ENCODE peak calls at places on chromosomes 11 and 22, in eight cellular contexts. One of them, this sample, is unnamed.

GRCh38 chr22:50531546-50532352 is 1.9 kb upstream of the TYMP start:
- DNase-seq in neural crest cell: peak
- DNase-seq in activated gamma-delta T cell treated with anti-CD3 and anti-CD28 coated beads, Interleukin-2, amount 50 U/mL, for 16 hours: no peak
- DNase-seq in sciatic nerve: peak
- DNase-seq in stimulated activated CD4-positive, alpha-beta T cell treated with anti-CD3 and anti-CD28 coated beads, Interleukin-4, amount 100 ng/mL, for 24 hours: peak
- DNase-seq in T-cell: no peak
- DNase-seq in activated CD8-positive, alpha-beta memory T cell treated with anti-CD3 and anti-CD28 coated beads for 4 hours: no peak
- DNase-seq in neural progenitor cell: peak
- DNase-seq in this sample: no peak

GRCh38 chr11:11039249-11039965 is 181.6 kb upstream of the ZBED5 start:
- DNase-seq in neural crest cell: no peak
- DNase-seq in activated gamma-delta T cell treated with anti-CD3 and anti-CD28 coated beads, Interleukin-2, amount 50 U/mL, for 16 hours: no peak
- DNase-seq in sciatic nerve: no peak
- DNase-seq in stimulated activated CD4-positive, alpha-beta T cell treated with anti-CD3 and anti-CD28 coated beads, Interleukin-4, amount 100 ng/mL, for 24 hours: no peak
- DNase-seq in T-cell: no peak
- DNase-seq in activated CD8-positive, alpha-beta memory T cell treated with anti-CD3 and anti-CD28 coated beads for 4 hours: no peak
- DNase-seq in neural progenitor cell: no peak
- DNase-seq in this sample: no peak

GRCh38 chr11:11036185-11037161 is 178.6 kb upstream of the ZBED5 start:
- DNase-seq in neural crest cell: no peak
- DNase-seq in activated gamma-delta T cell treated with anti-CD3 and anti-CD28 coated beads, Interleukin-2, amount 50 U/mL, for 16 hours: peak
- DNase-seq in sciatic nerve: no peak
- DNase-seq in stimulated activated CD4-positive, alpha-beta T cell treated with anti-CD3 and anti-CD28 coated beads, Interleukin-4, amount 100 ng/mL, for 24 hours: peak
- DNase-seq in T-cell: peak
- DNase-seq in activated CD8-positive, alpha-beta memory T cell treated with anti-CD3 and anti-CD28 coated beads for 4 hours: no peak
- DNase-seq in neural progenitor cell: peak
- DNase-seq in this sample: peak

GRCh38 chr11:72735495-72736027 is 16.6 kb downstream of the ARAP1 start:
- DNase-seq in neural crest cell: no peak
- DNase-seq in activated gamma-delta T cell treated with anti-CD3 and anti-CD28 coated beads, Interleukin-2, amount 50 U/mL, for 16 hours: no peak
- DNase-seq in sciatic nerve: no peak
- DNase-seq in stimulated activated CD4-positive, alpha-beta T cell treated with anti-CD3 and anti-CD28 coated beads, Interleukin-4, amount 100 ng/mL, for 24 hours: no peak
- DNase-seq in T-cell: no peak
- DNase-seq in activated CD8-positive, alpha-beta memory T cell treated with anti-CD3 and anti-CD28 coated beads for 4 hours: no peak
- DNase-seq in neural progenitor cell: no peak
- DNase-seq in this sample: no peak

GRCh38 chr11:121347805-121348204 is 55.2 kb downstream of the SC5D start:
- DNase-seq in neural crest cell: no peak
- DNase-seq in activated gamma-delta T cell treated with anti-CD3 and anti-CD28 coated beads, Interleukin-2, amount 50 U/mL, for 16 hours: no peak
- DNase-seq in sciatic nerve: no peak
- DNase-seq in stimulated activated CD4-positive, alpha-beta T cell treated with anti-CD3 and anti-CD28 coated beads, Interleukin-4, amount 100 ng/mL, for 24 hours: no peak
- DNase-seq in T-cell: no peak
- DNase-seq in activated CD8-positive, alpha-beta memory T cell treated with anti-CD3 and anti-CD28 coated beads for 4 hours: no peak
- DNase-seq in neural progenitor cell: no peak
- DNase-seq in this sample: peak

GRCh38 chr22:23688121-23688520 is 2.7 kb upstream of the RGL4 start:
- DNase-seq in neural crest cell: no peak
- DNase-seq in activated gamma-delta T cell treated with anti-CD3 and anti-CD28 coated beads, Interleukin-2, amount 50 U/mL, for 16 hours: no peak
- DNase-seq in sciatic nerve: no peak
- DNase-seq in stimulated activated CD4-positive, alpha-beta T cell treated with anti-CD3 and anti-CD28 coated beads, Interleukin-4, amount 100 ng/mL, for 24 hours: no peak
- DNase-seq in T-cell: no peak
- DNase-seq in activated CD8-positive, alpha-beta memory T cell treated with anti-CD3 and anti-CD28 coated beads for 4 hours: no peak
- DNase-seq in neural progenitor cell: no peak
- DNase-seq in this sample: no peak

GRCh38 chr22:40238425-40239344 is 61.0 kb downstream of the TNRC6B start:
- DNase-seq in neural crest cell: no peak
- DNase-seq in activated gamma-delta T cell treated with anti-CD3 and anti-CD28 coated beads, Interleukin-2, amount 50 U/mL, for 16 hours: no peak
- DNase-seq in sciatic nerve: no peak
- DNase-seq in stimulated activated CD4-positive, alpha-beta T cell treated with anti-CD3 and anti-CD28 coated beads, Interleukin-4, amount 100 ng/mL, for 24 hours: no peak
- DNase-seq in T-cell: no peak
- DNase-seq in activated CD8-positive, alpha-beta memory T cell treated with anti-CD3 and anti-CD28 coated beads for 4 hours: no peak
- DNase-seq in neural progenitor cell: no peak
- DNase-seq in this sample: no peak

GRCh38 chr11:57798905-57799559 is 37.4 kb downstream of the CTNND1 start:
- DNase-seq in neural crest cell: no peak
- DNase-seq in activated gamma-delta T cell treated with anti-CD3 and anti-CD28 coated beads, Interleukin-2, amount 50 U/mL, for 16 hours: no peak
- DNase-seq in sciatic nerve: no peak
- DNase-seq in stimulated activated CD4-positive, alpha-beta T cell treated with anti-CD3 and anti-CD28 coated beads, Interleukin-4, amount 100 ng/mL, for 24 hours: no peak
- DNase-seq in T-cell: no peak
- DNase-seq in activated CD8-positive, alpha-beta memory T cell treated with anti-CD3 and anti-CD28 coated beads for 4 hours: no peak
- DNase-seq in neural progenitor cell: no peak
- DNase-seq in this sample: no peak

This sample was measured in NCI-H82.